ENCODE peak calls at places on chromosome 22, in five cellular contexts. B, Z, R, H and G are unnamed samples.
A peak's percentile ranks its signal among the peaks of the same experiment; 100 is the strongest.

GRCh38 chr22:19477321-19478085 is 1.5 kb downstream of the UFD1 start:
- DNase-seq in R (no peak), H (no peak), B (no peak), Z (peak; percentile 7), G (no peak)

GRCh38 chr22:28917747-28918543 is 34.6 kb downstream of the ZNRF3 start:
- DNase-seq in B (no peak), H (peak; percentile 31), R (no peak), Z (peak; percentile 86), G (no peak)

GRCh38 chr22:17562906-17563870 is at the start of gene SLC25A18:
- DNase-seq in B (peak; percentile 56), Z (peak; percentile 53), H (no peak), R (no peak), G (no peak)

GRCh38 chr22:39651783-39652058 is 81.2 kb downstream of the CACNA1I start:
- DNase-seq in H (no peak), Z (no peak), B (no peak), R (no peak), G (no peak)

GRCh38 chr22:32255726-32256125 is 579 bp upstream of the SLC5A4 start:
- DNase-seq in H (no peak), B (no peak), Z (no peak), R (no peak), G (no peak)

GRCh38 chr22:42939941-42940653 is 74.9 kb downstream of the PACSIN2 start:
- DNase-seq in H (peak; percentile 92), B (no peak), Z (peak; percentile 88), R (no peak), G (no peak)

GRCh38 chr22:28351585-28351984 is 328.1 kb downstream of the TTC28 start:
- DNase-seq in R (no peak), H (no peak), Z (no peak), B (no peak), G (no peak)

GRCh38 chr22:36873614-36874308 is 13.0 kb downstream of the NCF4 start:
- DNase-seq in H (peak; percentile 69), R (no peak), B (no peak), Z (peak; percentile 62), G (no peak)

GRCh38 chr22:19448076-19448607 is 631 bp upstream of the C22orf39 start:
- DNase-seq in R (no peak), H (peak; percentile 31), Z (peak; percentile 55), B (no peak), G (no peak)

GRCh38 chr22:20013382-20013871 is 3.2 kb downstream of the ARVCF start:
- DNase-seq in R (no peak), H (peak; percentile 33), B (peak; percentile 85), Z (peak; percentile 45), G (no peak)

GRCh38 chr22:39738746-39739145 is 154.8 kb downstream of the ENTHD1 start:
- DNase-seq in H (no peak), Z (no peak), B (no peak), R (no peak), G (no peak)

GRCh38 chr22:39664485-39665200 is 94.1 kb downstream of the CACNA1I start:
- DNase-seq in Z (no peak), R (no peak), H (no peak), B (peak; percentile 90), G (no peak)

GRCh38 chr22:41528938-41529561 is 15.2 kb downstream of the POLR3H start:
- DNase-seq in B (no peak), H (no peak), Z (peak; percentile 55), R (no peak), G (no peak)

GRCh38 chr22:42610211-42610610 is 4.5 kb downstream of the POLDIP3 start:
- DNase-seq in H (no peak), R (no peak), B (no peak), Z (no peak), G (no peak)

GRCh38 chr22:32122899-32123298 is 36.2 kb downstream of the C22orf42 start:
- DNase-seq in Z (no peak), B (peak; percentile 31), R (no peak), H (no peak), G (peak; percentile 80)

GRCh38 chr22:31343235-31344191 is 2.6 kb downstream of the PATZ1 start:
- DNase-seq in Z (no peak), R (no peak), B (peak; percentile 89), H (no peak), G (no peak)

GRCh38 chr22:19714320-19715252 is at the start of gene SEPTIN5:
- DNase-seq in B (peak; percentile 60), R (no peak), H (no peak), Z (no peak), G (no peak)

DNA sequence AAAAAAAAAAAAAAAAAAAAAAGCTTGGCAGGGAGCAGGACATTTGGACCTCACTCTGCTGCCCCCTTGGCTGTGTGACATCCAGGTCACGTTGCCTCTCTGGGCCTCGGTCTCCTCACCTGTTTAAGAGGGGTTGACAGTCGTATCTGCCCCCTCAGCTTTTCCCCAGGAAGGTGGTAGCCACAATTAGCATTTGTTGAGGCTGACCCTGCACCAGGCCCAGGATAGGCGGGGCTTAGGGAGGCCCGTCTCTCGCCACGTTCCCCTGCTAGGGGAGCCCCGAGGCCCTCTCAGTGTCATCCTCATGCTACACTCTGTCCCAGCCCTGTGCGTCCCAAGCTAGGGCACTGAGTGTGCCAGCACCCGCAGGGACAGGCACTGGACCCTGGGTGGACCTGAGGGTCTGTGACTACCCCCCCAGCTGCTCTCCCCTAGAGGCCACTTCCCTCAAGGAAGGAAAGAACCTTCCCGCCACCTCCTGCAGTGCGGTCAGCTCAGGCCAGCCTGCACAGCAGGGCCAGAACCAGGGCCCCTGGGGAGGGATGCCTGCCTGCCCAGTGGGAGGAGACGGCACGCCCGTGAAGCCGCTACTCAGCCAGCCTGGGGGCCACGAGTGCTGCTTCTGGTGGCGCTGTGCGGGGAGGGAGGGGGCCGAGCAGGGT is 38.5 kb upstream of the PPARA start:
- DNase-seq in B (no peak), Z (no peak), H (no peak), R (no peak), G (no peak)
- TF ChIP-seq EP300 in B (no peak), Z (no peak), H (no peak), R (no peak), G (no peak)

DNA sequence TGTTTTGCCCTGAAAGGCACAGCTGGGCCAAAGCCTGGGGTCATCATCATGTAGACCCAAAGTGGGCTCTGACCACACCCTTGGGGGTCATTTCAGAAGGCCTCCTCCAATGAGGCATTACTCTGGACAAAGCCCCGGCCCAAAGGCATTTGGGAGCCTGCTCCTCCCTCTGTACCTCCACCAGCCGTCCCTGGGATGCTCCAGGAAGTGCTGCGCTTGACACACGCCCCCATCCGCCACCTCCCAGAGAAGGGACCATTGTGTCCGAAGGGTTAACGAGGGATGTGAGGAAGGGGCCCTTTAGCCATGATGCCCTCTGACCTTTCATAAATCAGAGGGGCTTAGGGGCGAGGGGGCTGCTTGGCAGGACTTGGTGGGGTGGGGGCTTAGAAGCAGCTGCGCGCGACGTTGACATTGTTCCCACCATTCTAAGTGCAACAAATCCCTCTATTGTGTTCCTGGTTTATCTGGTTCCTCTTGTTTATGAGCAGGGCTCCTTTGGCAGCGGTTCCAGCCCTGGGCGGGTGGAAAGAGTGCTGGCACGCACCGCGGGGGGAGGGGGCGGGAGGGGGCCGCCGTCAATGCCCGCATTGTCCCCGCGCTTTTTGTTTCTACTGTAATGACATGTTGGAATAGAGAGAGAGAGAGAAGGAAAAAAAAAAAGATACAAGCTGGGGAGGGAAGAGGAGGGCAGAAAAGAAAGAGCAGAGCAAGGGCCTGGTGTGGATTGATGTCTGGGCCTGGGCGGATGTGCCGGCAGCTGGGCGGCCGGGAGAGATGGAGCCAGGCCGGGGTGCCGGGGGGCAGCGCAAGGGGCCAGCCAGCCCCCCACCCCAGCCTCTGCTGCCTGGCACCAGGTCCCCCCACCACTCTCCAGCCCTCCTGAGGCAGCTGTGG is 32.1 kb upstream of the SOX10 start:
- DNase-seq in Z (no peak), B (peak; percentile 65), H (peak; percentile 19), R (no peak), G (no peak)
- TF ChIP-seq EP300 in Z (no peak), B (no peak), H (no peak), R (no peak), G (no peak)

GRCh38 chr22:46750861-46751260 is 11.6 kb upstream of the TBC1D22A start:
- DNase-seq in R (no peak), B (no peak), H (no peak), Z (no peak), G (no peak)
- TF ChIP-seq EP300 in R (no peak), B (no peak), H (no peak), Z (no peak), G (no peak)

DNA sequence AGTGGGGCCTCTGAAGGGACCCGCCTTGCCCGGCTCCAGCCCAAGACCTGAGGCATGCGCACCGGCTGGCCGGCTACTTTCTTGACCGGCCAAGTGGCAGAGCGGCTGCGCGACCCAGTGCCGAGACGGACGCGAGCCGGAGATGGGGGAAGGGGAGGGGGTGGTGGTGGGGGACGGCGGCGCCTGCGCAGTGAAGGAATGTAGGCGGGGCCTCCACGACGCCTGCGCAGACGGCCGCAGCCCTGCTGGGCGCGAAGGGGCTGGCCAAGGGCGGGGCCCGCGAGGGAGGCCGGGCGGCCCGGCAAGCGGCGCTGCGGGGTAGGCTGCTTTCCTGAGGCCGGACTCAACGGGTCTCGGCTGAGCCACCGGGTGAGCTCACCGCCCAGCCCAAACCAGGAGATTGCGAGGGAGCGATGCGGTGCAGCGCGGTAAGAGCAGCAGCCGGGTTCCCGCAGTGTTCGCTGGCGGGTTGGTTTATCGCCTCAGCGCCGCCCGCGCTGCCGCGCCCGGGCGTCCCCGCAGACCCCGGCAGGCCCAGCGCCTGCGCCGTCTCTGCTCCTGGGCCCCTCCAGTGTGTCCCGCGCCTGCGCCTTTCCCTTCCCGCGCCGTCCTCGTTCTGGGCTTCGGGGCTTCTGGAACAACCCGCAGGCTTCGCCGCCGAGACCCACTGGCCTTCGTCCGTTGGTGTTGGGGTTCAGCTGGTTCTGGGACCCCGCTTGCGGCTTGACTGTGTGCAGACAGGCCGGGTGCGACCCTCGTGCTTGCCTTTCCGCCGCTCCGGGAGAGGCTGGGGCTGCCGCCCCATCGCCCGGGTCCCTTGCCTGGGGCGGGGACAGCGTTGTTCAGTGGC is at the start of gene SPECC1L:
- DNase-seq in R (peak; percentile 97), B (peak; percentile 97), Z (peak; percentile 79), H (peak; percentile 90), G (peak; percentile 97)
- TF ChIP-seq EP300 in R (no peak), B (no peak), Z (peak; percentile 37), H (no peak), G (no peak)

DNA sequence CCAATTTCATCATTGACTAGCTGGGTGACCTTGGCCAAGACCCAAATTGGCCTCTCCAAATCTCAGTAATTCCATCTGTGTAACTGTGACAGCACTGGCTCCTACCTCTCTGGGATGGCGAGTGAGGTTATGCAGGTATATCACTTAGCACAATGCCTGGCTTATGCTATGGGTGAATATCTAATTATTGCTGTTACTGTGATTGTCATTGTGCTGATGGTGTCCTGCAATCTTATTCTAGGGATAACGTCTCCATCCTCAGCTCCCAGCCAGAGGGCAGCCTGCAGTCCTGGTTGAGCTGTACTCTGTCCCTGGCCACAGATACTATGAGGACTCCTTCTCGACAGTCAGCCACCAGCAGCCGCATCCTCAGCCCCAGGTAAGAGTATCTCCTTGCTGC is 164.8 kb upstream of the SEZ6L start:
- DNase-seq in R (no peak), H (no peak), Z (no peak), B (no peak), G (no peak)
- TF ChIP-seq EP300 in R (no peak), H (no peak), Z (no peak), B (no peak), G (no peak)

GRCh38 chr22:49053574-49053973 is 774.1 kb downstream of the BRD1 start:
- DNase-seq in H (no peak), Z (no peak), B (no peak), R (no peak), G (no peak)
- TF ChIP-seq EP300 in H (no peak), Z (no peak), B (no peak), R (no peak), G (no peak)

GRCh38 chr22:49971232-49972162 is 10.9 kb downstream of the PIM3 start:
- DNase-seq in R (peak; percentile 88), B (peak; percentile 62), Z (no peak), H (peak; percentile 84), G (no peak)
- TF ChIP-seq EP300 in R (no peak), B (no peak), Z (no peak), H (no peak), G (peak; percentile 8)